ENCODE peak calls at places on chromosome 5, in four cellular contexts. W, N, D and V are unnamed samples.

GRCh38 chr5:8209500-8209899 is 340.6 kb downstream of the MTRR start:
- DNase-seq in N (no peak), W (no peak), D (peak; percentile 18), V (no peak)

GRCh38 chr5:124402144-124402581 is 344.3 kb downstream of the ZNF608 start:
- DNase-seq in W (no peak), D (peak; percentile 37), N (no peak), V (peak; percentile 77)

GRCh38 chr5:67021522-67022316 is 174.9 kb downstream of the CD180 start:
- DNase-seq in D (no peak), N (no peak), W (no peak), V (peak; percentile 72)

GRCh38 chr5:101605700-101606099 is 690.4 kb downstream of the SLCO4C1 start:
- DNase-seq in N (no peak), W (no peak), D (no peak), V (no peak)

GRCh38 chr5:4640793-4641192 is 499.3 kb upstream of the ADAMTS16 start:
- DNase-seq in N (no peak), D (no peak), W (no peak), V (peak; percentile 4)

GRCh38 chr5:155193018-155193417 is 179.5 kb downstream of the KIF4B start:
- DNase-seq in W (no peak), D (peak; percentile 2), N (no peak), V (no peak)

GRCh38 chr5:64299805-64300204 is 134.2 kb downstream of the RNF180 start:
- DNase-seq in N (no peak), W (no peak), D (peak; percentile 90), V (no peak)

GRCh38 chr5:150562832-150563231 is 54.9 kb downstream of the NDST1 start:
- DNase-seq in N (no peak), D (peak; percentile 83), W (no peak), V (peak; percentile 63)

GRCh38 chr5:90709323-90710148 is 150.9 kb downstream of the ADGRV1 start:
- DNase-seq in N (no peak), W (no peak), D (peak; percentile 77), V (peak; percentile 63)

GRCh38 chr5:52334367-52334766 is 453.3 kb upstream of the ITGA1 start:
- DNase-seq in N (no peak), W (no peak), D (no peak), V (no peak)

GRCh38 chr5:60633336-60633735 is 66.6 kb downstream of the DEPDC1B start:
- DNase-seq in D (no peak), N (no peak), W (no peak), V (peak; percentile 93)

GRCh38 chr5:148912146-148912545 is 85.7 kb downstream of the ADRB2 start:
- DNase-seq in D (peak; percentile 56), N (no peak), W (no peak), V (peak; percentile 19)

GRCh38 chr5:151121652-151122051 is 35.9 kb downstream of the ANXA6 start:
- DNase-seq in D (no peak), W (no peak), N (no peak), V (no peak)

GRCh38 chr5:98721231-98721928 is 52.1 kb upstream of the RGMB start:
- DNase-seq in W (no peak), D (no peak), N (no peak), V (peak; percentile 59)

GRCh38 chr5:102809033-102809432 is 53.9 kb downstream of the PAM start:
- DNase-seq in N (no peak), W (no peak), D (no peak), V (peak; percentile 62)

GRCh38 chr5:141534492-141535213 is 45.8 kb downstream of the PCDHGC5 start:
- DNase-seq in N (no peak), W (no peak), D (no peak), V (no peak)

GRCh38 chr5:126464016-126464415 is 40.8 kb downstream of the GRAMD2B start:
- DNase-seq in W (no peak), N (no peak), D (no peak), V (no peak)

GRCh38 chr5:148374693-148375360 is 8.9 kb upstream of the FBXO38 start:
- DNase-seq in D (peak; percentile 85), W (no peak), N (no peak), V (peak; percentile 74)

GRCh38 chr5:346229-346935 is 24.9 kb downstream of the AHRR start:
- DNase-seq in D (no peak), N (no peak), W (no peak), V (no peak)

GRCh38 chr5:6080930-6081726 is 297.2 kb downstream of the MED10 start:
- DNase-seq in D (no peak), N (no peak), W (no peak), V (no peak)

GRCh38 chr5:80213467-80213866 is 42.4 kb downstream of the SERINC5 start:
- DNase-seq in W (no peak), D (no peak), N (no peak), V (no peak)

GRCh38 chr5:150516011-150516410 is 8.1 kb downstream of the NDST1 start:
- DNase-seq in D (no peak), W (no peak), N (no peak), V (peak; percentile 79)

GRCh38 chr5:160432188-160432587 is 10.5 kb downstream of the PTTG1 start:
- DNase-seq in D (no peak), W (no peak), N (no peak), V (no peak)

GRCh38 chr5:75023368-75024159 is 28.8 kb downstream of the GCNT4 start:
- DNase-seq in N (no peak), W (no peak), D (no peak), V (no peak)

GRCh38 chr5:136058031-136058971 is 29.5 kb downstream of the TGFBI start:
- DNase-seq in D (peak; percentile 83), W (no peak), N (no peak), V (peak; percentile 96)

GRCh38 chr5:42036379-42036778 is 111.3 kb downstream of the FBXO4 start:
- DNase-seq in W (no peak), D (no peak), N (no peak), V (no peak)

GRCh38 chr5:114387433-114387832 is 25.6 kb downstream of the KCNN2 start:
- DNase-seq in W (no peak), D (no peak), N (no peak), V (no peak)

GRCh38 chr5:90504743-90505142 is 24.6 kb downstream of the LYSMD3 start:
- DNase-seq in W (no peak), N (no peak), D (peak; percentile 84), V (no peak)

GRCh38 chr5:135236951-135237791 is 161.9 kb downstream of the MACROH2A1 start:
- DNase-seq in N (no peak), W (no peak), D (no peak), V (no peak)

GRCh38 chr5:149901511-149901910 is 43.1 kb downstream of the PDE6A start:
- DNase-seq in W (no peak), N (no peak), D (no peak), V (no peak)

GRCh38 chr5:80098951-80099350 is 63.8 kb downstream of the THBS4 start:
- DNase-seq in D (no peak), W (no peak), N (no peak), V (no peak)

GRCh38 chr5:6675784-6676499 is 37.3 kb upstream of the TENT4A start:
- DNase-seq in N (no peak), D (no peak), W (no peak), V (no peak)

GRCh38 chr5:95931118-95931833 is 30.4 kb downstream of the ELL2 start:
- DNase-seq in W (no peak), N (no peak), D (peak; percentile 15), V (no peak)
- H3K4me1 ChIP-seq in W (no peaks in the 10 kb centered on the region), N (no peaks in the 10 kb centered on the region), D (peaks cover 5% of the 10 kb centered on the region), V (peaks cover 74% of the 10 kb centered on the region)

DNA sequence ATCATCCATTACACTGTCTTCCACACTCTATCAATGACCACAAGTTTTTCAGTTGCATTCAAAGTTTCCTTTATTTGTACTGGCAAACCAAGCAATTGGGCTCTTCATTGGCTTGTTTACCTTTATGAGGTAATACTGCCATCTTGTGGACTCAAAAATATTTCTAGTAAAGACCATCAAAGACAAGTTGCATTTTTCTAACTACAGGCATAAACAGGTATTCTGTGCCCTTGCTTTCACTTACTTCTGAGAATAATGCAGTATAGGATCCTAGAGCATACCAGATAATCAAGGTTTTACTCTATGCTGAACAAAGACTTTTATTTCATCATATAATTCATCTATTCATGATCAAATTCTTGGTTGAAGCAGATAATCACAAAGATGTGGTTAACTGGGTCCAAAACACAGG is 173.7 kb upstream of the POU5F2 start:
- DNase-seq in D (peak; percentile 77), N (no peak), W (no peak), V (peak; percentile 68)
- H3K27me3 ChIP-seq in D (no peaks in the 10 kb centered on the region), N (no peaks in the 10 kb centered on the region), W (no peaks in the 10 kb centered on the region), V (no peaks in the 10 kb centered on the region)

DNA sequence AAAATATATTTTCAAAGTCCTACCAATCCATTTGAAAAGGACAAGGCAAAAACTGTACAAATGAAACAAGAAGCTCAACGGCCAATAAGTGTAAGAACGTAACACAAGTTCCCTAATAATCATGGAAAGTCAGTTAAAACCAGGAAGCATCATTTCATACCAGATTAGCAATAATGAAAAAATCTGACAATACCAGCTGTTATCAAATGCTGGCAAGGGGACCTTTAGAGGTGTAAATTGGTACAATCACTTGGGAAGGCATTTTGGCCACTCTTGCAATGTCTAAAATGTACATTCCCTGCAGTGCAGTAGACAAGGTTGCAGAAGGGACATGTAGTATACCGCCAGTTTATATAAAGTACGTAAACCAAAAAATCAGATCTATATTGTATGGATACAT is 10.1 kb upstream of the SEMA5A start:
- DNase-seq in W (no peak), N (no peak), D (no peak), V (no peak)
- H3K4me1 ChIP-seq in W (no peaks in the 10 kb centered on the region), N (no peaks in the 10 kb centered on the region), D (peaks cover 45% of the 10 kb centered on the region), V (peaks cover 5% of the 10 kb centered on the region)

GRCh38 chr5:174735498-174736350 is 11.3 kb downstream of the MSX2 start:
- DNase-seq in W (no peak), D (peak; percentile 62), N (no peak), V (peak; percentile 57)
- H3K27me3 ChIP-seq in W (peaks cover 97% of the 10 kb centered on the region), D (peaks cover 7% of the 10 kb centered on the region), N (peaks cover 16% of the 10 kb centered on the region), V (peaks cover 41% of the 10 kb centered on the region)

GRCh38 chr5:172667786-172668735 is 27.0 kb downstream of the NEURL1B start:
- DNase-seq in N (no peak), D (no peak), W (no peak), V (no peak)

GRCh38 chr5:172665049-172665541 is 24.0 kb downstream of the NEURL1B start:
- DNase-seq in N (no peak), D (no peak), W (no peak), V (no peak)

GRCh38 chr5:172669808-172670402 is 28.8 kb downstream of the NEURL1B start:
- DNase-seq in D (no peak), N (no peak), W (no peak), V (no peak)

GRCh38 chr5:172664018-172664417 is 23.0 kb downstream of the NEURL1B start:
- DNase-seq in D (no peak), N (no peak), W (no peak), V (no peak)

DNA sequence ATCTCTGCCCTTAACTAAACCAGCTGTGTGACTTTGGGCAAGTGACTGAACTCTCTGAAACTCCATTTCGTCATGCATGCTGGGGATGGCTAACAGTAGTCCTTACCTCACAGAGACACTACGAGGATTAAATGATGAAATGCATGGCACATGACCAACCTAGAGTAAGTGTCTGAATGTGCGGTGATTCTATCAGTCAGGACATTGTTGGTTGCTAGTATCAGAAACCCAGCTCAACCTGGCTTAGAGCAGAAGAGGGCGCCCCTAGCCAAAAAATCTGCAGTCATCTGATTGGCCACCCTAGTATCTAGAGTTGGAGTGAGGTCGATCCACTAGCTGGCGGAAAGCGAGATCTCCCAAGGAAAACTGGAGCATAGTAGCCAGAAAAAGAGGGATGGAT is 25.2 kb downstream of the NEURL1B start:
- DNase-seq in N (no peak), W (no peak), D (peak; percentile 19), V (peak; percentile 16)
- H3K4me1 ChIP-seq in N (no peaks in the 10 kb centered on the region), W (peaks cover 67% of the 10 kb centered on the region), D (no peaks in the 10 kb centered on the region), V (no peaks in the 10 kb centered on the region)

GRCh38 chr5:133480866-133481265 is 131.5 kb downstream of the FSTL4 start:
- DNase-seq in D (no peak), W (no peak), N (no peak), V (no peak)
- H3K27me3 ChIP-seq in D (no peaks in the 10 kb centered on the region), W (peaks cover 6% of the 10 kb centered on the region), N (no peaks in the 10 kb centered on the region), V (peaks cover 4% of the 10 kb centered on the region)

GRCh38 chr5:142811840-142812557 is 41.8 kb downstream of the ARHGAP26 start:
- DNase-seq in D (peak; percentile 12), N (no peak), W (no peak), V (no peak)
- H3K4me1 ChIP-seq in D (peaks cover 17% of the 10 kb centered on the region), N (peaks cover 9% of the 10 kb centered on the region), W (peaks cover 93% of the 10 kb centered on the region), V (peaks cover 12% of the 10 kb centered on the region)